ENCODE peak calls at places on chromosomes 1 and 21, in five cellular contexts. Z is cardiac fibroblast; G is CD8-positive, alpha-beta T cell; I is brain microvascular endothelial cell; L is H7. A is an unnamed sample.
A peak's percentile ranks its signal among the peaks of the same experiment; 100 is the strongest.

GRCh38 chr21:42397291-42398129 is 1.7 kb upstream of the TMPRSS3 start:
- DNase-seq in L (no peak), G (no peak), Z (no peak), I (no peak), A (no peak)

GRCh38 chr1:53739109-53739681 is at the start of gene GLIS1:
- DNase-seq in G (peak; percentile 31), L (peak; percentile 100), I (peak; percentile 76), Z (peak; percentile 90), A (peak; percentile 91)

GRCh38 chr1:112501810-112502641 is 6.7 kb upstream of the WNT2B start:
- DNase-seq in I (peak; percentile 53), Z (peak; percentile 82), L (peak; percentile 83), G (peak; percentile 65), A (peak; percentile 84)

GRCh38 chr1:55775007-55775406 is 559.8 kb upstream of the USP24 start:
- DNase-seq in G (no peak), Z (no peak), L (no peak), I (no peak), A (no peak)

GRCh38 chr1:239717097-239718051 is 331.0 kb downstream of the CHRM3 start:
- DNase-seq in G (no peak), I (peak; percentile 30), L (no peak), Z (no peak), A (no peak)

GRCh38 chr21:33539612-33540011 is 2.3 kb downstream of the GART start:
- DNase-seq in L (no peak), G (no peak), I (peak; percentile 24), Z (peak; percentile 33), A (no peak)

GRCh38 chr1:174447866-174448530 is at the start of gene GPR52:
- DNase-seq in G (no peak), L (no peak), Z (no peak), I (no peak), A (no peak)

GRCh38 chr1:54105736-54106269 is 47.0 kb downstream of the CDCP2 start:
- DNase-seq in I (no peak), Z (no peak), L (no peak), G (no peak), A (peak; percentile 44)

GRCh38 chr1:65189716-65190115 is 41.7 kb downstream of the AK4 start:
- DNase-seq in G (no peak), I (no peak), Z (no peak), L (no peak), A (no peak)

GRCh38 chr21:28336299-28336698 is 656.4 kb downstream of the LTN1 start:
- DNase-seq in I (peak; percentile 60), Z (peak; percentile 94), G (no peak), L (no peak), A (peak; percentile 40)
- H3K4me3 ChIP-seq in I (no peak overlapping the region), Z (no peak overlapping the region), G (no peak overlapping the region), L (no peak overlapping the region), A (no peak overlapping the region)

GRCh38 chr1:207821464-207822045 is 69.7 kb downstream of the CD46 start:
- DNase-seq in I (no peak), L (peak; percentile 39), G (no peak), Z (no peak), A (no peak)
- H3K4me3 ChIP-seq in I (no peak overlapping the region), L (no peak overlapping the region), G (peak overlapping the region; percentile 70), Z (no peak overlapping the region), A (no peak overlapping the region)

GRCh38 chr1:89259283-89259971 is 13.2 kb downstream of the GBP5 start:
- DNase-seq in G (peak; percentile 33), L (no peak), Z (no peak), I (no peak), A (no peak)

GRCh38 chr1:89260042-89260441 is 12.6 kb downstream of the GBP5 start:
- DNase-seq in Z (no peak), I (no peak), G (no peak), L (no peak), A (no peak)

GRCh38 chr1:89262643-89263042 is 10.0 kb downstream of the GBP5 start:
- DNase-seq in I (no peak), L (no peak), G (no peak), Z (peak; percentile 80), A (peak; percentile 5)

GRCh38 chr1:89260575-89261275 is 11.9 kb downstream of the GBP5 start:
- DNase-seq in G (no peak), L (no peak), Z (peak; percentile 10), I (no peak), A (no peak)

GRCh38 chr1:89261926-89262540 is 10.6 kb downstream of the GBP5 start:
- DNase-seq in I (no peak), L (peak; percentile 26), G (no peak), Z (peak; percentile 35), A (peak; percentile 16)
- H3K4me3 ChIP-seq in I (no peak overlapping the region), L (no peak overlapping the region), G (no peak overlapping the region), Z (no peak overlapping the region), A (no peak overlapping the region)

DNA sequence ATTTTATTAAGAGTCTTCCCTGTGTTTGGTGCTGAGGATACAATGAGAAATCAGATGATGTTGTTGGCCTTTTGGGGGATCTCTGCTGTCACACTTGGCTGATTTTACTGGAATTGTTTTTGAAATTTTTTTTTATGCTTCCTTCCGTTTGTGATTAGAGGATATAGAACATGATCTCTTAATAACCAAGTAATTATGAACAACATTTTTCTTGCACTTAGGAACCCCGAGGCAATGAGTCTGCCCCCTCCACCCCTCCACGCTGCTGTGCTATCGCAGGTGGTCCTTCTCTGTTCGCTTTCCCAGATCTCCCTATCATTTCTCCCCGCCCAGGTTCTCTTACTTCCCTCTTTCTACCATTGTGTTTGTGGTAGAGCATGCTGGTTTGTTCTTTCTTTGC is 73.2 kb upstream of the SCCPDH start:
- DNase-seq in G (no peak), Z (no peak), I (no peak), L (no peak), A (no peak)
- H3K4me3 ChIP-seq in G (no peak overlapping the region), Z (no peak overlapping the region), I (no peak overlapping the region), L (no peak overlapping the region), A (no peak overlapping the region)

GRCh38 chr1:204684206-204684536 is 1.4 kb downstream of the LRRN2 start:
- DNase-seq in L (peak; percentile 72), Z (no peak), I (no peak), G (no peak), A (no peak)

GRCh38 chr1:204683284-204684205 is 2.0 kb downstream of the LRRN2 start:
- DNase-seq in Z (no peak), L (no peak), I (no peak), G (no peak), A (no peak)

GRCh38 chr1:204688007-204688406 is 2.5 kb upstream of the LRRN2 start:
- DNase-seq in Z (no peak), G (no peak), L (no peak), I (no peak), A (no peak)

GRCh38 chr1:204684551-204685235 is 845 bp downstream of the LRRN2 start:
- DNase-seq in G (no peak), L (peak; percentile 88), Z (no peak), I (no peak), A (peak; percentile 62)

GRCh38 chr1:204685236-204686006 is at the start of gene LRRN2:
- DNase-seq in I (no peak), L (peak; percentile 88), Z (no peak), G (no peak), A (peak; percentile 62)
- H3K4me3 ChIP-seq in I (no peak within 1 kb of the TSS), L (peak within 1 kb of the TSS; percentile 65), Z (no peak within 1 kb of the TSS), G (no peak within 1 kb of the TSS), A (peak within 1 kb of the TSS; percentile 62)

GRCh38 chr1:18238190-18238589 is 130.6 kb downstream of the IGSF21 start:
- DNase-seq in Z (no peak), L (no peak), I (no peak), G (no peak), A (no peak)
- H3K4me3 ChIP-seq in Z (no peak overlapping the region), L (no peak overlapping the region), I (no peak overlapping the region), G (no peak overlapping the region), A (no peak overlapping the region)

GRCh38 chr1:244324176-244324883 is 127.4 kb downstream of the ADSS2 start:
- DNase-seq in G (no peak), Z (no peak), L (no peak), I (no peak), A (no peak)
- H3K4me3 ChIP-seq in G (peak overlapping the region; percentile 20), Z (no peak overlapping the region), L (no peak overlapping the region), I (no peak overlapping the region), A (no peak overlapping the region)

GRCh38 chr1:182965096-182965495 is 12.1 kb upstream of the SHCBP1L start:
- DNase-seq in G (no peak), I (no peak), Z (no peak), L (no peak), A (no peak)

GRCh38 chr1:182960046-182960445 is 7.1 kb upstream of the SHCBP1L start:
- DNase-seq in I (no peak), G (no peak), L (no peak), Z (no peak), A (no peak)

GRCh38 chr1:182957902-182958395 is 5.0 kb upstream of the SHCBP1L start:
- DNase-seq in Z (no peak), G (no peak), L (peak; percentile 76), I (no peak), A (no peak)

GRCh38 chr1:182965861-182966260 is 12.9 kb upstream of the SHCBP1L start:
- DNase-seq in Z (no peak), I (no peak), L (no peak), G (no peak), A (no peak)

GRCh38 chr1:182962554-182963115 is 9.7 kb upstream of the SHCBP1L start:
- DNase-seq in Z (peak; percentile 95), L (peak; percentile 86), G (no peak), I (peak; percentile 83), A (peak; percentile 81)
- H3K4me3 ChIP-seq in Z (peak overlapping the region; percentile 29), L (no peak overlapping the region), G (no peak overlapping the region), I (peak overlapping the region; percentile 2), A (peak overlapping the region; percentile 41)

GRCh38 chr21:17785403-17785788 is 33.8 kb downstream of the C21orf91 start:
- DNase-seq in G (no peak), Z (no peak), L (no peak), I (no peak), A (no peak)

GRCh38 chr21:17793271-17793670 is 25.9 kb downstream of the C21orf91 start:
- DNase-seq in L (no peak), I (no peak), Z (no peak), G (no peak), A (no peak)

GRCh38 chr21:17786219-17787181 is 32.7 kb downstream of the C21orf91 start:
- DNase-seq in G (no peak), Z (no peak), L (no peak), I (no peak), A (no peak)

GRCh38 chr21:17789660-17790059 is 29.5 kb downstream of the C21orf91 start:
- DNase-seq in L (no peak), Z (no peak), I (no peak), G (no peak), A (no peak)

GRCh38 chr21:17789085-17789484 is 30.1 kb downstream of the C21orf91 start:
- DNase-seq in L (no peak), G (no peak), I (no peak), Z (no peak), A (no peak)
- H3K4me3 ChIP-seq in L (no peak overlapping the region), G (no peak overlapping the region), I (no peak overlapping the region), Z (no peak overlapping the region), A (no peak overlapping the region)

GRCh38 chr1:231416896-231417295 is 5.2 kb downstream of the EGLN1 start:
- DNase-seq in Z (no peak), L (no peak), G (no peak), I (no peak), A (no peak)

GRCh38 chr1:231419147-231419546 is 2.9 kb downstream of the EGLN1 start:
- DNase-seq in L (no peak), G (no peak), Z (no peak), I (no peak), A (no peak)

GRCh38 chr1:231417503-231417902 is 4.6 kb downstream of the EGLN1 start:
- DNase-seq in Z (no peak), I (no peak), L (no peak), G (no peak), A (no peak)

GRCh38 chr1:231418741-231419107 is 3.4 kb downstream of the EGLN1 start:
- DNase-seq in Z (no peak), I (no peak), G (no peak), L (no peak), A (no peak)

GRCh38 chr1:231418101-231418740 is 3.9 kb downstream of the EGLN1 start:
- DNase-seq in I (no peak), L (no peak), G (no peak), Z (no peak), A (no peak)
- H3K4me3 ChIP-seq in I (peak overlapping the region; percentile 83), L (no peak overlapping the region), G (peak overlapping the region; percentile 6), Z (peak overlapping the region; percentile 87), A (peak overlapping the region; percentile 13)